ENCODE peak calls at places on chromosomes 11 and 22, in eight cellular contexts. K is lower leg skin, R is endodermal cell, T is AG09319, P is testis, Q is psoas muscle, E is heart left ventricle, I is epithelial cell of esophagus. U is an unnamed sample.

GRCh38 chr22:19463008-19463407 is 15.5 kb upstream of the C22orf39 start:
- DNase-seq in T (no peak), I (no peak), P (no peak), K (no peak), E (no peak), R (no peak), Q (no peak), U (no peak)

GRCh38 chr11:131195801-131196517 is 174.5 kb upstream of the NTM start:
- DNase-seq in I (peak; percentile 42), R (no peak), T (peak; percentile 3), E (peak; percentile 69), K (peak; percentile 22), Q (peak; percentile 55), P (peak; percentile 52), U (no peak)

GRCh38 chr11:68271781-68272608 is at the start of gene C11orf24:
- DNase-seq in E (peak; percentile 96), Q (peak; percentile 98), P (peak; percentile 97), R (peak; percentile 97), I (peak; percentile 97), T (peak; percentile 86), K (peak; percentile 90), U (peak; percentile 98)

GRCh38 chr11:36389006-36389405 is 92.9 kb downstream of the PRR5L start:
- DNase-seq in R (no peak), Q (no peak), K (no peak), I (no peak), P (no peak), E (no peak), T (no peak), U (no peak)

GRCh38 chr11:131932584-131933360 is 562.4 kb downstream of the NTM start:
- DNase-seq in R (no peak), Q (no peak), P (no peak), I (peak; percentile 27), K (no peak), E (peak; percentile 44), T (no peak), U (no peak)

GRCh38 chr11:86459682-86460460 is 85.2 kb downstream of the CCDC81 start:
- DNase-seq in P (peak; percentile 55), I (peak; percentile 81), K (no peak), T (no peak), Q (no peak), E (peak; percentile 74), R (peak; percentile 80), U (peak; percentile 94)

GRCh38 chr11:84355911-84356310 is 1069.7 kb upstream of the CCDC90B start:
- DNase-seq in R (no peak), P (no peak), Q (no peak), K (no peak), I (no peak), E (no peak), T (no peak), U (no peak)

GRCh38 chr11:14927146-14927545 is 35.1 kb upstream of the CYP2R1 start:
- DNase-seq in R (no peak), T (no peak), I (peak; percentile 72), K (no peak), E (no peak), P (no peak), Q (no peak), U (no peak)

GRCh38 chr11:125062931-125063428 is at the start of gene SLC37A2:
- DNase-seq in Q (peak; percentile 84), E (peak; percentile 77), K (no peak), I (peak; percentile 74), T (no peak), R (peak; percentile 90), P (peak; percentile 56), U (peak; percentile 87)

GRCh38 chr11:14109742-14110141 is 147.2 kb downstream of the SPON1 start:
- DNase-seq in P (no peak), I (no peak), T (no peak), R (no peak), K (no peak), E (no peak), Q (no peak), U (no peak)

GRCh38 chr11:101034076-101034475 is 95.5 kb downstream of the PGR start:
- DNase-seq in T (no peak), P (peak; percentile 80), Q (peak; percentile 55), E (peak; percentile 87), K (peak; percentile 17), R (no peak), I (peak; percentile 11), U (no peak)

GRCh38 chr11:110130642-110131238 is 37.5 kb downstream of the ZC3H12C start:
- DNase-seq in T (no peak), K (no peak), R (peak; percentile 67), P (no peak), Q (no peak), E (no peak), I (peak; percentile 82), U (no peak)

GRCh38 chr11:77559686-77560425 is 29.9 kb upstream of the AQP11 start:
- DNase-seq in Q (no peak), I (peak; percentile 92), P (no peak), K (peak; percentile 30), T (peak; percentile 37), E (no peak), R (no peak), U (peak; percentile 49)

DNA sequence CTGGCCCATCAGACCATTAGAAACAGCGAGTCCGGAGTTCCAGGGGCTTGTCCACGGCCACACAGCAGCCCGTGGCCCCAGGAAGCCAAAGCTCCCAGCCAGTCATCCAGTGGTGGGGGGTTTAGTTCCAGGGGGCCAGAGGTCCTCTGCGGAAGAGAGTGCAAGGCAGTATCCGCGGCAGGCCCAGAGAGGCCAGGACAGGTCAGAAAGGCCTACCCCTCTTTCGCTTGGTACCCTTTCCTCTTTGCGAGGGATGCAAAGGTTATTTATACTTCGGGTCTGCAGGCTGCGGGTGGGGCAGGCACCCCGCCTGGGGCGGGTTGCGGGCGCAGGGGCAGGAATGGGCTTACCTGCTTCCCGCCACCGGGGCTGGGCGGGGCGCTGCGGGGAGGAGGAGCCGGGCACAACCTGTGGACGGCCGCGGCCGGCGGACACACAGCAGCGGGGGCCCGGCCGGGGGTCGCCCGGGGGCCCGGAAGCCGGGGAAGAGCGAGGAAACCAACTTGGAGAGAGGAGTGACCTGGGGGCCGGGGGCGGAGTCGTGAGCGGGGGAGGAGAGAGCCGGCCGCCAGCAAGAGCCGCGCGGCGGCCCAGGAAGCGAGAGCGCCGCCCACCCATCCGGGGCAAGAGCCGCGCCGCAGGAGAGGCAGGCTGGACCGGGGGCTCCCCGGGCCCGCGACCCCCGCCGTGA is at the start of gene SH3BP1:
- DNase-seq in R (peak; percentile 89), P (no peak), E (peak; percentile 78), T (no peak), K (no peak), I (peak; percentile 49), Q (peak; percentile 72), U (no peak)
- TF ChIP-seq CTCF in R (no peak), P (no peak), E (no peak), T (no peak), K (no peak), I (no peak), Q (no peak), U (no peak)

DNA sequence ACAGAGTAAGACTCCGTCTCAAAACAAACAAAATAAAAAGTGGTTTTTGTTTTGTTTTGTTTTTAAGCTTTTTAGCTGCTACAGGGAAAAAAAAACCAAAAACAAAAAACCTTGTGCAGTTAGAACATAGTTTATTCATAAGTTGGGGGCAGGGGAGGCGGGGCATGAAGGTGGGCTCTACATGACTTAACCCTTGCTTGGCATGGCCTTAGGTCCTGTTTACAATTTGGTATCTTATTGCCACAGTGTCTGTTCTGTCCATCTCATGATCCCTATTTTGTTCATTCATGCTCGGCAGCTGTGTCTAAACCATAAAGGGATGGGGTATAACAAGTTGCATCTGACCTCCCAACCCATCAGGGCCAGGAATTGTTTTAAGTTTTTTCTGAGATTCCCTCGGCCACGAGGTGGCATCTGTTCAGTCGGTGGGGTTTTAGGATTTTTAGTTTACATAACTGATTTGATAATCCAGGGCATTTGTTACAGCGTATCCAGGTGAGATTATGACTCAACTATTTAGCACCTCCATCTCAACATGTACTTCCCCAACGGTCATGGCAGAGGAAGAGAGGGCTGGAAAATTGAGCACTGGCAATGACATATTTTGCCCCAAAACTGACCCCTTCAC is 6.9 kb downstream of the AP5B1 start:
- DNase-seq in P (no peak), R (no peak), Q (no peak), K (no peak), T (no peak), E (no peak), I (peak; percentile 45), U (peak; percentile 23)
- TF ChIP-seq CTCF in P (no peak), R (peak; percentile 26), Q (no peak), K (no peak), T (peak; percentile 23), E (no peak), I (peak; percentile 19), U (no peak)

GRCh38 chr22:42548597-42549328 is 5.0 kb upstream of the SERHL2 start:
- DNase-seq in Q (no peak), I (no peak), P (no peak), K (no peak), E (no peak), T (no peak), R (peak; percentile 75), U (no peak)

GRCh38 chr22:42547562-42547961 is 6.2 kb upstream of the SERHL2 start:
- DNase-seq in R (no peak), T (no peak), E (no peak), P (no peak), I (no peak), K (no peak), Q (no peak), U (no peak)

GRCh38 chr22:42549329-42550060 is 4.3 kb upstream of the SERHL2 start:
- DNase-seq in Q (no peak), E (no peak), R (peak; percentile 64), I (no peak), P (no peak), T (no peak), K (no peak), U (no peak)

DNA sequence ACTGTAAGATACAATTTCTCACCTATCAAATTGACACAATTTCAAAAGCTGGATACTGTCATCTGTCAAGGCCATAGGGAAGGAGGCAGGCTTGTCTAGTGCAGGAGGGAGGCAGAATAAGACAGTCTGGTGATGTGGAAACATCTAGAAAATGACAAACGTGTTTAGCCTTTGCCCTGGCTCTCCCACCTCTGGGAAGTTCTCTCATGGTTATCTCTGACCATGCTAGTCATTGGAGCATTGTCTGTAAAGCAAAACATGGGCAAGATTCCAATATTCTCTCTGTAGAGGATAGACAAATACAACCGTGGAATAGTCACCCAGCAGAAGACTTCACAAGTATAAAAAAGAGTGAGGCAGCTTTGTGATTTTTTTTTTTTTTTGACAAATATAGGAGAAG is 9.1 kb upstream of the SERHL2 start:
- DNase-seq in R (no peak), K (no peak), E (no peak), Q (no peak), P (peak; percentile 72), T (no peak), I (no peak), U (no peak)
- TF ChIP-seq CTCF in R (no peak), K (no peak), E (no peak), Q (no peak), P (no peak), T (no peak), I (no peak), U (no peak)

DNA sequence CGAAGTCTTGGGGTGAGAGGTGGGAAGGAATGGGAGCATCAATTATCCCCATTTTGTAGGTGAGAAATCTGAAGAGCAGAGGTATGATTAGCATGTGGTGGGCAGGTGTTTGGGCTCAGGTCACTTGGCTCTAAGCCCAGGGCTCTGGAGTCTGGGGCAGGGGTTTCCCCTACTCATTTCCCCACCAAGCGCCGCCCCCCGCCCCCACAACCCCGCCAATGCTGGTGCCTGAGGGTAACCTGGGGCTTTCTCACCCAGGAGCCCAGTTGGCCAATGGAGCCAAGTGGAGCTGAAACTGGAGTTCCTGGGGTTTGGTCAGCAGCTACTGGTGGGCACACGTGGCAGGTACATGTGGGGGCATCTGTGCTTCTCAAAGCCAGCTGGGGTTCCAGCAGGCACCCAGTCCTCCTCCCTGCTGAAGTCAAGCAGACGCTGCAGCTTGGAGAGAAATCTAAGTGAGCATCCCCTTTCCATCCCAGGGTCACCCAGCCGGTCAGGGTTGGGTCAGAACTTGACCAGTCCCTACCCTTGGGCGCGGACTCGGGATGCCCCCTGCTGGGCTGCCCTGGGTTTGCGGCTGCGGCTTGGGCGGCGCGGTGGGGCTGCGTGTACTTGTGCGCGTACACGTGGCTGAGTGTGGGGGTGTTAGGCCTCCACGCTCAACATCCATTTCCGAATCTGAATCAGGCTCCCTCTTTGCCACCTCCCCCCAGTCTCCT is 1.6 kb upstream of the CHRM1 start:
- DNase-seq in P (no peak), Q (peak; percentile 44), T (no peak), K (no peak), I (no peak), R (peak; percentile 87), E (no peak), U (no peak)
- TF ChIP-seq CTCF in P (no peak), Q (no peak), T (peak; percentile 37), K (no peak), I (peak; percentile 35), R (peak; percentile 73), E (peak; percentile 17), U (peak; percentile 20)

U was measured in osteocyte.